ENCODE peak calls at places on chromosomes 3 and 15, in nine cellular contexts. One of them, this sample, is unnamed.

GRCh38 chr3:37993811-37994638 is 3.4 kb downstream of the VILL start:
- DNase-seq in heart right ventricle: peak; percentile 76
- DNase-seq in GM13976: peak; percentile 78
- DNase-seq in epithelial cell of esophagus: peak; percentile 52
- DNase-seq in AG04450: no peak
- DNase-seq in activated B cell treated with CpG ODN at 0.5 μM for 24 hours: peak; percentile 61
- DNase-seq in astrocyte of the spinal cord: peak; percentile 76
- DNase-seq in H9: peak; percentile 76
- DNase-seq in neural progenitor cell: peak; percentile 61
- DNase-seq in this sample: peak; percentile 72

GRCh38 chr15:66937588-66937987 is 127.8 kb upstream of the SMAD3 start:
- DNase-seq in heart right ventricle: no peak
- DNase-seq in GM13976: no peak
- DNase-seq in epithelial cell of esophagus: no peak
- DNase-seq in AG04450: no peak
- DNase-seq in activated B cell treated with CpG ODN at 0.5 μM for 24 hours: no peak
- DNase-seq in astrocyte of the spinal cord: no peak
- DNase-seq in H9: no peak
- DNase-seq in neural progenitor cell: no peak
- DNase-seq in this sample: no peak

GRCh38 chr15:66785637-66786036 is 83.6 kb downstream of the SMAD6 start:
- DNase-seq in heart right ventricle: no peak
- DNase-seq in GM13976: no peak
- DNase-seq in epithelial cell of esophagus: no peak
- DNase-seq in AG04450: peak; percentile 65
- DNase-seq in activated B cell treated with CpG ODN at 0.5 μM for 24 hours: no peak
- DNase-seq in astrocyte of the spinal cord: peak; percentile 86
- DNase-seq in H9: no peak
- DNase-seq in neural progenitor cell: no peak
- DNase-seq in this sample: no peak

GRCh38 chr3:152403632-152404066 is 134.9 kb downstream of the MBNL1 start:
- DNase-seq in heart right ventricle: peak; percentile 61
- DNase-seq in GM13976: no peak
- DNase-seq in epithelial cell of esophagus: no peak
- DNase-seq in AG04450: no peak
- DNase-seq in activated B cell treated with CpG ODN at 0.5 μM for 24 hours: no peak
- DNase-seq in astrocyte of the spinal cord: no peak
- DNase-seq in H9: no peak
- DNase-seq in neural progenitor cell: no peak
- DNase-seq in this sample: no peak

GRCh38 chr3:16455001-16455400 is 58.5 kb downstream of the RFTN1 start:
- DNase-seq in heart right ventricle: no peak
- DNase-seq in GM13976: no peak
- DNase-seq in epithelial cell of esophagus: no peak
- DNase-seq in AG04450: no peak
- DNase-seq in activated B cell treated with CpG ODN at 0.5 μM for 24 hours: no peak
- DNase-seq in astrocyte of the spinal cord: peak; percentile 37
- DNase-seq in H9: no peak
- DNase-seq in neural progenitor cell: no peak
- DNase-seq in this sample: no peak

GRCh38 chr3:188746291-188746783 is 425.4 kb upstream of the TPRG1 start:
- DNase-seq in heart right ventricle: no peak
- DNase-seq in GM13976: no peak
- DNase-seq in epithelial cell of esophagus: no peak
- DNase-seq in AG04450: no peak
- DNase-seq in activated B cell treated with CpG ODN at 0.5 μM for 24 hours: no peak
- DNase-seq in astrocyte of the spinal cord: no peak
- DNase-seq in H9: no peak
- DNase-seq in neural progenitor cell: no peak
- DNase-seq in this sample: no peak

GRCh38 chr3:72060447-72061034 is 275.6 kb upstream of the PROK2 start:
- DNase-seq in heart right ventricle: no peak
- DNase-seq in GM13976: no peak
- DNase-seq in epithelial cell of esophagus: no peak
- DNase-seq in AG04450: no peak
- DNase-seq in activated B cell treated with CpG ODN at 0.5 μM for 24 hours: no peak
- DNase-seq in astrocyte of the spinal cord: no peak
- DNase-seq in H9: no peak
- DNase-seq in neural progenitor cell: no peak
- DNase-seq in this sample: no peak

GRCh38 chr3:156834435-156834834 is 8.3 kb downstream of the LEKR1 start:
- DNase-seq in heart right ventricle: no peak
- DNase-seq in GM13976: no peak
- DNase-seq in epithelial cell of esophagus: no peak
- DNase-seq in AG04450: no peak
- DNase-seq in activated B cell treated with CpG ODN at 0.5 μM for 24 hours: no peak
- DNase-seq in astrocyte of the spinal cord: no peak
- DNase-seq in H9: no peak
- DNase-seq in neural progenitor cell: no peak
- DNase-seq in this sample: no peak

DNA sequence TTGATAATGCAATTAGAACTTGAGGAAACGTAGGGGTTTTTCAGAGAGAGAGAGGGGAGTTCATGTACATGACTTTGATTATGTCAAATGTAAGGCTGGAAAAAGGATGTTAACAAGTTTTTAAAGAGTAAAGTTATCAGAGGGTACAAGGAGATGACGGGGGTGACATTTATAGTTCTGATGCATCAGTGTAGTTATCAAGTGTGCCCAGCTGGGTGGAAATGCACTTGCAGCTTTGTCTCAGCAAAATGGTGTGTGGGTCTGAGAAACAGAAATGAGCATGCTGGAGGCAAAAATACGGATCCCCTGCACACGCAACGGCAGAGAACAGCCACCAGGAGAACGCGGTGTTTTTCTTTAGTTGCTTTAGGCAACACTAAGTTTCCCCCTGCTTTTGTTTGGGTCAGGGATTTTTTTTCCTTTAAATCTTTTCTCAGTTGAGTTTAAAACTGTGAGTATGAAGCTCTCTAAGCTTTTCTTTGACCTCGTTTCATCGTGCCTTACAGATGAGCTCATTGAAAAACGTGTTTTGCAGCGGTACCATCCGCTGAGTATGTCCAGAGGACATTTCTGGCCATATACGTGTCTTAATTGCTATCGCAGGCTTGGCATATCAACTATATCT is 205.4 kb downstream of the PDZRN3 start:
- DNase-seq in heart right ventricle: no peak
- DNase-seq in GM13976: no peak
- DNase-seq in epithelial cell of esophagus: peak; percentile 65
- DNase-seq in AG04450: peak; percentile 72
- DNase-seq in activated B cell treated with CpG ODN at 0.5 μM for 24 hours: no peak
- DNase-seq in astrocyte of the spinal cord: peak; percentile 43
- DNase-seq in H9: no peak
- DNase-seq in neural progenitor cell: peak; percentile 19
- DNase-seq in this sample: no peak
- TF ChIP-seq CTCF in heart right ventricle: no peak
- TF ChIP-seq CTCF in GM13976: no peak
- TF ChIP-seq CTCF in epithelial cell of esophagus: no peak
- TF ChIP-seq CTCF in AG04450: peak; percentile 61
- TF ChIP-seq CTCF in activated B cell treated with CpG ODN at 0.5 μM for 24 hours: no peak
- TF ChIP-seq CTCF in astrocyte of the spinal cord: peak; percentile 31
- TF ChIP-seq CTCF in H9: peak; percentile 62
- TF ChIP-seq CTCF in neural progenitor cell: peak; percentile 41
- TF ChIP-seq CTCF in this sample: no peak

GRCh38 chr3:138942861-138943623 is 3.9 kb downstream of the FOXL2 start:
- DNase-seq in heart right ventricle: no peak
- DNase-seq in GM13976: no peak
- DNase-seq in epithelial cell of esophagus: no peak
- DNase-seq in AG04450: no peak
- DNase-seq in activated B cell treated with CpG ODN at 0.5 μM for 24 hours: no peak
- DNase-seq in astrocyte of the spinal cord: no peak
- DNase-seq in H9: peak; percentile 67
- DNase-seq in neural progenitor cell: peak; percentile 67
- DNase-seq in this sample: no peak

GRCh38 chr3:138939563-138940241 is 7.2 kb downstream of the FOXL2 start:
- DNase-seq in heart right ventricle: no peak
- DNase-seq in GM13976: no peak
- DNase-seq in epithelial cell of esophagus: no peak
- DNase-seq in AG04450: no peak
- DNase-seq in activated B cell treated with CpG ODN at 0.5 μM for 24 hours: no peak
- DNase-seq in astrocyte of the spinal cord: no peak
- DNase-seq in H9: peak; percentile 70
- DNase-seq in neural progenitor cell: peak; percentile 84
- DNase-seq in this sample: no peak

GRCh38 chr3:138940446-138940845 is 6.5 kb downstream of the FOXL2 start:
- DNase-seq in heart right ventricle: no peak
- DNase-seq in GM13976: no peak
- DNase-seq in epithelial cell of esophagus: no peak
- DNase-seq in AG04450: no peak
- DNase-seq in activated B cell treated with CpG ODN at 0.5 μM for 24 hours: no peak
- DNase-seq in astrocyte of the spinal cord: no peak
- DNase-seq in H9: no peak
- DNase-seq in neural progenitor cell: no peak
- DNase-seq in this sample: no peak

GRCh38 chr3:138942271-138942670 is 4.7 kb downstream of the FOXL2 start:
- DNase-seq in heart right ventricle: no peak
- DNase-seq in GM13976: no peak
- DNase-seq in epithelial cell of esophagus: no peak
- DNase-seq in AG04450: no peak
- DNase-seq in activated B cell treated with CpG ODN at 0.5 μM for 24 hours: no peak
- DNase-seq in astrocyte of the spinal cord: no peak
- DNase-seq in H9: peak; percentile 19
- DNase-seq in neural progenitor cell: no peak
- DNase-seq in this sample: no peak

DNA sequence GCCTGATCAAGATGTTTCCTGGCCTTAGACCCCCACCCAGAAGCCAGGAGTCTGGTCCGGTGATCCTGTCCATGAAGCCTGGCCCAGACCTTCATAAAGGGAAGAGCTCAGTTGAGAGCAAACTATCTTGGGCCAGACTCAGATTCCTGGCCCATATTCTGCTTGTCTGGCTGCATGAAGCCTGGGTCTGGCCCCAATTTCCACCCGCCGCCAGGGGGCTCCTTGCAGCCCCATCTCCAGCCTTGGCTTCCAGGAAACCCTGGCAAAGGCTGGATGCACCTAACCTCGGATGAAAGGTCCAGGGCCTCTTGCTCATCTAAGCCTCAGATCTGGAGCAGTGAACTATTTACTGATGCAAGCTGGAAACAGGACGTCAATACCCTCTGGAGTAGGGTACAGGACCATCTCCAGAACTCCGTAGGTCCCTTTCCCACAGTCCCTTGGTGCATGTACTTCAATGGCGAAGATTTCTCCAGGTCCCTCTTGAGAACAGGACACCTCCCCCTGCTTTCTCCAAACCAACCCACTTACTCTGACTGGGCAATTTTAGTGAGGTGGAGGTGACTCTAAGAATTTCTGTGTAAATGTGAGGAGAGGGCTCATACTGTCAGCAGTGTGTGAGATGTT is 5.6 kb downstream of the FOXL2 start:
- DNase-seq in heart right ventricle: no peak
- DNase-seq in GM13976: no peak
- DNase-seq in epithelial cell of esophagus: peak; percentile 65
- DNase-seq in AG04450: peak; percentile 11
- DNase-seq in activated B cell treated with CpG ODN at 0.5 μM for 24 hours: no peak
- DNase-seq in astrocyte of the spinal cord: peak; percentile 36
- DNase-seq in H9: peak; percentile 81
- DNase-seq in neural progenitor cell: peak; percentile 79
- DNase-seq in this sample: no peak
- TF ChIP-seq CTCF in heart right ventricle: peak; percentile 53
- TF ChIP-seq CTCF in GM13976: peak; percentile 19
- TF ChIP-seq CTCF in epithelial cell of esophagus: peak; percentile 48
- TF ChIP-seq CTCF in AG04450: peak; percentile 70
- TF ChIP-seq CTCF in activated B cell treated with CpG ODN at 0.5 μM for 24 hours: no peak
- TF ChIP-seq CTCF in astrocyte of the spinal cord: peak; percentile 72
- TF ChIP-seq CTCF in H9: peak; percentile 91
- TF ChIP-seq CTCF in neural progenitor cell: peak; percentile 81
- TF ChIP-seq CTCF in this sample: peak; percentile 59

GRCh38 chr3:146473726-146474125 is 4.4 kb upstream of the PLSCR2 start:
- DNase-seq in heart right ventricle: no peak
- DNase-seq in GM13976: no peak
- DNase-seq in epithelial cell of esophagus: no peak
- DNase-seq in AG04450: no peak
- DNase-seq in activated B cell treated with CpG ODN at 0.5 μM for 24 hours: no peak
- DNase-seq in astrocyte of the spinal cord: no peak
- DNase-seq in H9: no peak
- DNase-seq in neural progenitor cell: no peak
- DNase-seq in this sample: no peak

GRCh38 chr3:146471012-146471411 is 1.7 kb upstream of the PLSCR2 start:
- DNase-seq in heart right ventricle: no peak
- DNase-seq in GM13976: no peak
- DNase-seq in epithelial cell of esophagus: no peak
- DNase-seq in AG04450: no peak
- DNase-seq in activated B cell treated with CpG ODN at 0.5 μM for 24 hours: no peak
- DNase-seq in astrocyte of the spinal cord: no peak
- DNase-seq in H9: no peak
- DNase-seq in neural progenitor cell: no peak
- DNase-seq in this sample: no peak

GRCh38 chr3:146470424-146470990 is 1.1 kb upstream of the PLSCR2 start:
- DNase-seq in heart right ventricle: no peak
- DNase-seq in GM13976: no peak
- DNase-seq in epithelial cell of esophagus: no peak
- DNase-seq in AG04450: no peak
- DNase-seq in activated B cell treated with CpG ODN at 0.5 μM for 24 hours: no peak
- DNase-seq in astrocyte of the spinal cord: no peak
- DNase-seq in H9: no peak
- DNase-seq in neural progenitor cell: no peak
- DNase-seq in this sample: no peak

GRCh38 chr3:146472611-146473010 is 3.2 kb upstream of the PLSCR2 start:
- DNase-seq in heart right ventricle: no peak
- DNase-seq in GM13976: no peak
- DNase-seq in epithelial cell of esophagus: no peak
- DNase-seq in AG04450: no peak
- DNase-seq in activated B cell treated with CpG ODN at 0.5 μM for 24 hours: no peak
- DNase-seq in astrocyte of the spinal cord: no peak
- DNase-seq in H9: no peak
- DNase-seq in neural progenitor cell: no peak
- DNase-seq in this sample: no peak

GRCh38 chr3:146476094-146476740 is 6.9 kb upstream of the PLSCR2 start:
- DNase-seq in heart right ventricle: no peak
- DNase-seq in GM13976: no peak
- DNase-seq in epithelial cell of esophagus: no peak
- DNase-seq in AG04450: no peak
- DNase-seq in activated B cell treated with CpG ODN at 0.5 μM for 24 hours: no peak
- DNase-seq in astrocyte of the spinal cord: no peak
- DNase-seq in H9: no peak
- DNase-seq in neural progenitor cell: no peak
- DNase-seq in this sample: no peak
- TF ChIP-seq CTCF in heart right ventricle: no peak
- TF ChIP-seq CTCF in GM13976: no peak
- TF ChIP-seq CTCF in epithelial cell of esophagus: no peak
- TF ChIP-seq CTCF in AG04450: no peak
- TF ChIP-seq CTCF in activated B cell treated with CpG ODN at 0.5 μM for 24 hours: no peak
- TF ChIP-seq CTCF in astrocyte of the spinal cord: no peak
- TF ChIP-seq CTCF in H9: no peak
- TF ChIP-seq CTCF in neural progenitor cell: no peak
- TF ChIP-seq CTCF in this sample: no peak

GRCh38 chr3:127986803-127987202 is 65.4 kb upstream of the SEC61A1 start:
- DNase-seq in heart right ventricle: peak; percentile 61
- DNase-seq in GM13976: no peak
- DNase-seq in epithelial cell of esophagus: no peak
- DNase-seq in AG04450: no peak
- DNase-seq in activated B cell treated with CpG ODN at 0.5 μM for 24 hours: no peak
- DNase-seq in astrocyte of the spinal cord: no peak
- DNase-seq in H9: no peak
- DNase-seq in neural progenitor cell: no peak
- DNase-seq in this sample: no peak

GRCh38 chr3:127987309-127987995 is 64.8 kb upstream of the SEC61A1 start:
- DNase-seq in heart right ventricle: no peak
- DNase-seq in GM13976: no peak
- DNase-seq in epithelial cell of esophagus: no peak
- DNase-seq in AG04450: no peak
- DNase-seq in activated B cell treated with CpG ODN at 0.5 μM for 24 hours: no peak
- DNase-seq in astrocyte of the spinal cord: no peak
- DNase-seq in H9: no peak
- DNase-seq in neural progenitor cell: no peak
- DNase-seq in this sample: no peak

GRCh38 chr3:127984241-127984975 is 67.8 kb upstream of the SEC61A1 start:
- DNase-seq in heart right ventricle: no peak
- DNase-seq in GM13976: no peak
- DNase-seq in epithelial cell of esophagus: no peak
- DNase-seq in AG04450: no peak
- DNase-seq in activated B cell treated with CpG ODN at 0.5 μM for 24 hours: no peak
- DNase-seq in astrocyte of the spinal cord: no peak
- DNase-seq in H9: no peak
- DNase-seq in neural progenitor cell: no peak
- DNase-seq in this sample: no peak

GRCh38 chr3:127985655-127986225 is 66.5 kb upstream of the SEC61A1 start:
- DNase-seq in heart right ventricle: no peak
- DNase-seq in GM13976: no peak
- DNase-seq in epithelial cell of esophagus: no peak
- DNase-seq in AG04450: no peak
- DNase-seq in activated B cell treated with CpG ODN at 0.5 μM for 24 hours: no peak
- DNase-seq in astrocyte of the spinal cord: no peak
- DNase-seq in H9: no peak
- DNase-seq in neural progenitor cell: no peak
- DNase-seq in this sample: no peak

GRCh38 chr3:127985216-127985615 is 67.0 kb upstream of the SEC61A1 start:
- DNase-seq in heart right ventricle: no peak
- DNase-seq in GM13976: no peak
- DNase-seq in epithelial cell of esophagus: no peak
- DNase-seq in AG04450: no peak
- DNase-seq in activated B cell treated with CpG ODN at 0.5 μM for 24 hours: no peak
- DNase-seq in astrocyte of the spinal cord: no peak
- DNase-seq in H9: no peak
- DNase-seq in neural progenitor cell: no peak
- DNase-seq in this sample: no peak
- TF ChIP-seq CTCF in heart right ventricle: no peak
- TF ChIP-seq CTCF in GM13976: no peak
- TF ChIP-seq CTCF in epithelial cell of esophagus: no peak
- TF ChIP-seq CTCF in AG04450: no peak
- TF ChIP-seq CTCF in activated B cell treated with CpG ODN at 0.5 μM for 24 hours: no peak
- TF ChIP-seq CTCF in astrocyte of the spinal cord: no peak
- TF ChIP-seq CTCF in H9: no peak
- TF ChIP-seq CTCF in neural progenitor cell: no peak
- TF ChIP-seq CTCF in this sample: no peak

This sample was measured in GM13977.